ENCODE peak calls at places on chromosomes 12 and 14, in ten cellular contexts. M is pancreas, R is neural progenitor cell, X is AG04450, I is psoas muscle, Y is IMR-90, C is A549, K is uterus, P is ovary, E is astrocyte. V is an unnamed sample.

GRCh38 chr14:75427482-75428229 is at the start of gene JDP2:
- DNase-seq in I (peak), C (peak), Y (peak), X (peak), P (peak), M (peak), E (peak), K (peak), R (peak), V (peak)

GRCh38 chr12:96334502-96334901 is 65.7 kb downstream of the CDK17 start:
- DNase-seq in I (no peak), R (no peak), K (no peak), X (no peak), P (no peak), Y (no peak), M (no peak), E (no peak), C (no peak), V (no peak)

GRCh38 chr14:89178376-89178775 is 238.7 kb downstream of the FOXN3 start:
- DNase-seq in Y (no peak), I (no peak), R (no peak), M (no peak), E (no peak), C (no peak), K (no peak), X (no peak), P (no peak), V (no peak)

GRCh38 chr14:32202468-32202865 is 602 bp downstream of the RNU6-8 start:
- DNase-seq in R (peak), C (peak), K (no peak), E (no peak), X (no peak), M (no peak), Y (peak), P (no peak), I (no peak), V (no peak)

GRCh38 chr14:75453817-75454434 is 26.1 kb downstream of the JDP2 start:
- DNase-seq in C (no peak), X (no peak), M (no peak), P (no peak), K (no peak), E (no peak), Y (no peak), R (peak), I (no peak), V (no peak)

GRCh38 chr12:19036673-19037357 is 92.7 kb upstream of the PLEKHA5 start:
- DNase-seq in M (no peak), R (no peak), E (peak), P (no peak), K (no peak), X (no peak), Y (peak), C (no peak), I (no peak), V (no peak)

GRCh38 chr12:62434504-62435336 is 31.9 kb upstream of the MON2 start:
- DNase-seq in X (no peak), C (no peak), M (no peak), P (no peak), R (no peak), Y (no peak), E (no peak), K (no peak), I (no peak), V (no peak)

GRCh38 chr12:71840226-71840847 is 778 bp downstream of the TBC1D15 start:
- DNase-seq in X (peak), K (no peak), C (peak), M (no peak), R (no peak), E (peak), Y (peak), P (no peak), I (no peak), V (no peak)

GRCh38 chr14:77043177-77043983 is 14.9 kb upstream of the IRF2BPL start:
- DNase-seq in X (no peak), Y (peak), M (peak), I (peak), P (peak), C (peak), R (no peak), E (peak), K (peak), V (peak)

GRCh38 chr12:23098110-23099049 is 473.4 kb downstream of the ETNK1 start:
- DNase-seq in R (no peak), P (no peak), M (no peak), C (no peak), K (no peak), X (no peak), I (no peak), Y (no peak), E (peak), V (no peak)

GRCh38 chr12:1662761-1663439 is 28.0 kb upstream of the ADIPOR2 start:
- DNase-seq in M (peak), X (no peak), P (no peak), R (peak), E (no peak), Y (no peak), I (no peak), K (peak), C (peak), V (no peak)

GRCh38 chr14:61574514-61574807 is 120.9 kb upstream of the HIF1A start:
- DNase-seq in P (no peak), X (no peak), K (no peak), C (no peak), I (no peak), M (no peak), E (no peak), Y (no peak), R (peak), V (no peak)

GRCh38 chr14:39974036-39974435 is 541.8 kb upstream of the FBXO33 start:
- DNase-seq in C (no peak), X (no peak), I (no peak), Y (no peak), P (no peak), M (no peak), K (no peak), R (no peak), E (no peak), V (no peak)

GRCh38 chr12:53065975-53066593 is 13.1 kb downstream of the SPRYD3 start:
- DNase-seq in I (peak), Y (peak), E (peak), P (peak), R (peak), C (peak), M (peak), X (no peak), K (peak), V (peak)

GRCh38 chr12:82848846-82849245 is 162.1 kb downstream of the TMTC2 start:
- DNase-seq in C (no peak), P (no peak), K (no peak), X (no peak), R (no peak), E (no peak), Y (no peak), I (no peak), M (no peak), V (no peak)

GRCh38 chr12:66140726-66141125 is 10.2 kb upstream of the LLPH start:
- DNase-seq in K (no peak), I (no peak), P (no peak), M (no peak), R (no peak), C (peak), Y (no peak), X (no peak), E (no peak), V (no peak)

GRCh38 chr12:57724003-57724935 is 14.3 kb downstream of the AGAP2 start:
- DNase-seq in P (no peak), E (no peak), M (no peak), R (no peak), C (no peak), X (no peak), Y (no peak), K (no peak), I (no peak), V (no peak)

GRCh38 chr14:98906123-98906995 is 365.6 kb downstream of the BCL11B start:
- DNase-seq in M (no peak), P (no peak), E (peak), X (no peak), K (no peak), Y (no peak), R (peak), I (peak), C (peak), V (no peak)

GRCh38 chr14:35368993-35369392 is 35.6 kb downstream of the NFKBIA start:
- DNase-seq in R (no peak), M (no peak), E (no peak), K (no peak), P (no peak), I (peak), Y (no peak), C (no peak), X (no peak), V (no peak)

GRCh38 chr12:30587782-30588181 is 107.9 kb downstream of the IPO8 start:
- DNase-seq in K (no peak), E (no peak), R (no peak), X (no peak), M (no peak), P (no peak), C (no peak), I (no peak), Y (no peak), V (no peak)
- H3K4me3 ChIP-seq in K (no peak), E (no peak), R (no peak), X (no peak), M (no peak), P (no peak), C (no peak), I (no peak), Y (no peak), V (no peak)

DNA sequence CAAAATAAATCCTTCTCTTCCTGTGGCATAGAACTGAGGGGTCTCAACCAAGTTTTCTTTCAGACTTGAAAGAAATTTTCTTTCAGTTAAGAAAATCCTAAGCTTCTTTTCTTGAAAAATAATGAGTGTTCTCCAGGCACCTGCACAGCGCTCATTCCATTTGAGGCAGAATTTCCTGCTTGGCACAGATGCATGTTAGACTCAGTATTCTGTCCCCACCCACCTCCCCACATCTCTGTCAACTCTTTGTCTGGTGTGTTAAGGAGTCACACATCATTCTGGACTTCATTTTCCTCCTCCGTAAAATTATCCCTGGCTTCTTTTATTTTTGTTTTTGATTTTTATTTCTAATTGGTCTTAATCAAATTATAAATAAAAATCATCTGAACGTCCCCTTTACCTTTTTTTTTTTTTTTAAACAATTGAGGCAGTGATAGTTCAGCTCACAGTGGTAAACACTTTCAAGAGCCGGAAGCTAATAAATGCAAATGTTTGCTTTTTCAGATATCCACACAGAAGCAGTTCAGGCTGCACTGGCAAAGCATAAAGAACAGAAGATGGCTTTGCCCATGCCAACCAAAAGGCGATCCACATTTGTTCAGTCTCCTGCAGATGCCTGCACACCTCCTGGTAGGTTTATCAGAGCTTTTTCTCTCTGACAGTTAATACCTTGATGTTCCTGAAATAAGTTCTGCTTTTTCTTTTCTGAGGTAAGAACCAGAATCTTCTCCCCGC is 104.0 kb upstream of the ATF1 start:
- DNase-seq in X (no peak), E (no peak), C (no peak), R (no peak), Y (no peak), K (no peak), P (no peak), I (no peak), M (no peak), V (no peak)
- H3K4me3 ChIP-seq in X (no peak), E (no peak), C (no peak), R (no peak), Y (no peak), K (no peak), P (no peak), I (no peak), M (no peak), V (no peak)

DNA sequence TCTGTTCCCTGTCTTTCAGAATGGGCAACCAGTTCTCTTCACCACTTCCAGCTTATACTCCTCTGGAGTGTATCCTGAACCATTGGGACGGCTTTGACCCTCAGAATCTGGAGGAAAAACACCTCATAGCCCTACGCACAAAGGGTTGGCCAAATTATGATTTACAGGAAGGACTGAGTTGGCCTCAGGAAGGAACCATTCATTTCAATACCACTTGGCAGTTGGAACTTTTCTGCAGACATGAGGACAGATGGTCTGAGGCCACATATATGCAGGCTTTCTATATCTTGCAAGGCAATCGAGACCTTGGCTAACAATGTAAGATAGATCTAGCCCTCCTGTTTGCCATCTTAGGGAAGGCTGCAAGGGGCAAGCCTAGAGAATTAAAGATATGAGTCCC is 24.0 kb downstream of the CLECL1 start:
- DNase-seq in E (no peak), C (no peak), X (no peak), R (no peak), Y (no peak), M (no peak), I (no peak), P (no peak), K (no peak), V (no peak)
- H3K4me3 ChIP-seq in E (no peak), C (no peak), X (no peak), R (no peak), Y (no peak), M (no peak), I (no peak), P (no peak), K (no peak), V (no peak)

DNA sequence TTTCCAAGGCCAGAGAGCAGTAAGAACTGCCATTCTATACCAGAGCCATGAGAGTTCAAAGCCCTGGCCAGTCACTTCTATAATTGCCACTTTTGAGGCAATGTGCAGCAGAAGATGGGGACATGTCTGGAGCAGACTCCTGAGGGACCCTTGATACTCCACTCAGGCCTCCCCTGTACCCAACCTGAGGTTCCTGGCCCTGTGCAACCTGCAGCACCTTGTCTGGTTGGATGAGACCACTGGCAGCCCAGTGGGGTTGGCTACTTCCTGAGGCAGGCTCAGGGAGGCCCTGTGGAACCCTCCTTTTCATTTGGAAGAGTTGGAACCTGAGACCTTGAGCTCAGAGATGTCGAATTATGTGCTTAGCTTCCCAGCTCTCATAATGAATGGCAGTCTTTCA is 54.4 kb downstream of the GALNT16 start:
- DNase-seq in P (peak), Y (no peak), M (no peak), I (no peak), C (no peak), R (no peak), K (peak), X (no peak), E (no peak), V (no peak)
- H3K4me3 ChIP-seq in P (no peak), Y (no peak), M (no peak), I (no peak), C (no peak), R (no peak), K (no peak), X (no peak), E (no peak), V (no peak)

GRCh38 chr14:100191584-100192249 is 32.3 kb upstream of the DEGS2 start:
- DNase-seq in R (no peak), Y (no peak), C (no peak), X (no peak), M (no peak), K (peak), P (no peak), I (no peak), E (no peak), V (no peak)
- H3K4me3 ChIP-seq in R (no peak), Y (no peak), C (no peak), X (no peak), M (no peak), K (peak), P (peak), I (peak), E (no peak), V (peak)

DNA sequence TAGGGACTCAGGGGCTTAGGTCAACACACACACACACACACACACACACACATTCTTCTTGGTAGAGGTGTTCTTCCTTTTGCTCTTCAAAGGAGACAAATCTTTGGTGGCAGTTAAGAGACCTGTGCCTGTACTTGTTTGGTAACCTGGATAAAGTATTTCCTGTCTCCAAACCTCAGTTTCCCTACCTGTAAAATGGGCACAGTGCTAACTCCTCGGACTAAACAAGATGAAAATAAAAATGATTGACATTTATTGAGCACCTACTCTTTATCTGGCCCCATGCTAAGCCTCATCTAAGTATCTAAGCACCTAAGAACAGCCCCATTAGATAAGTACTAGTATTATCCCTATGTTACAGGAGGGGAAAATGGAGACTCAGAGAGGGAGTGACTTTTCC is 220.8 kb upstream of the MYL2 start:
- DNase-seq in Y (no peak), E (no peak), M (no peak), K (no peak), P (no peak), I (no peak), C (no peak), X (no peak), R (no peak), V (no peak)
- H3K4me3 ChIP-seq in Y (no peak), E (no peak), M (no peak), K (no peak), P (no peak), I (no peak), C (no peak), X (no peak), R (no peak), V (no peak)

GRCh38 chr12:120132437-120132836 is 15.9 kb upstream of the RAB35 start:
- DNase-seq in Y (no peak), P (no peak), R (no peak), I (no peak), X (no peak), K (no peak), C (no peak), M (no peak), E (no peak), V (no peak)
- H3K4me3 ChIP-seq in Y (no peak), P (no peak), R (no peak), I (no peak), X (no peak), K (no peak), C (no peak), M (no peak), E (no peak), V (no peak)

GRCh38 chr12:4809449-4810218 is 89.4 kb downstream of the GALNT8 start:
- DNase-seq in E (peak), K (no peak), P (no peak), X (no peak), M (no peak), Y (no peak), R (peak), C (no peak), I (no peak), V (no peak)
- H3K4me3 ChIP-seq in E (peak), K (peak), P (peak), X (no peak), M (no peak), Y (no peak), R (peak), C (no peak), I (peak), V (peak)

GRCh38 chr12:117048585-117048904 is 50.7 kb downstream of the TESC start:
- DNase-seq in M (no peak), C (no peak), I (no peak), P (no peak), K (no peak), X (no peak), E (no peak), R (no peak), Y (no peak), V (no peak)
- H3K4me3 ChIP-seq in M (no peak), C (no peak), I (no peak), P (no peak), K (no peak), X (no peak), E (no peak), R (no peak), Y (no peak), V (no peak)